ENCODE peak calls at places on chromosome 3, in four cellular contexts. T, L, Z and N are unnamed samples.

GRCh38 chr3:167656821-167657220 is 3.1 kb upstream of the WDR49 start:
- DNase-seq in Z (no peak), L (no peak), T (no peak), N (no peak)

GRCh38 chr3:150251187-150251592 is 156.9 kb upstream of the TSC22D2 start:
- DNase-seq in L (no peak), Z (no peak), T (no peak), N (no peak)

GRCh38 chr3:144229973-144230372 is 258.4 kb downstream of the DIPK2A start:
- DNase-seq in T (no peak), Z (no peak), L (no peak), N (no peak)

GRCh38 chr3:114498779-114499370 is 205.0 kb downstream of the TIGIT start:
- DNase-seq in L (peak), Z (no peak), T (no peak), N (no peak)

GRCh38 chr3:17352620-17353019 is 389.8 kb downstream of the TBC1D5 start:
- DNase-seq in T (no peak), L (no peak), Z (no peak), N (no peak)

GRCh38 chr3:42369304-42369703 is 41.1 kb downstream of the LYZL4 start:
- DNase-seq in T (no peak), Z (no peak), L (no peak), N (peak)

GRCh38 chr3:102224171-102224570 is 210.6 kb upstream of the ZPLD1 start:
- DNase-seq in L (peak), T (no peak), Z (peak), N (peak)

GRCh38 chr3:52349131-52349530 is 33.0 kb downstream of the DNAH1 start:
- DNase-seq in L (no peak), T (no peak), Z (no peak), N (no peak)